ENCODE peak calls at places on chromosome 10, in four cellular contexts. One of them, this sample, is unnamed.

GRCh38 chr10:73529089-73529832 is 33.4 kb upstream of the PPP3CB start:
- DNase-seq in kidney epithelial cell: peak
- DNase-seq in cardiac fibroblast: peak
- DNase-seq in NCI-H1930: peak
- DNase-seq in this sample: peak

GRCh38 chr10:129759214-129760002 is 204.7 kb downstream of the EBF3 start:
- DNase-seq in kidney epithelial cell: no peak
- DNase-seq in cardiac fibroblast: no peak
- DNase-seq in NCI-H1930: no peak
- DNase-seq in this sample: no peak

GRCh38 chr10:17209931-17210330 is 8.5 kb upstream of the TRDMT1 start:
- DNase-seq in kidney epithelial cell: no peak
- DNase-seq in cardiac fibroblast: peak
- DNase-seq in NCI-H1930: no peak
- DNase-seq in this sample: no peak

GRCh38 chr10:133144771-133145170 is 15.2 kb upstream of the KNDC1 start:
- DNase-seq in kidney epithelial cell: no peak
- DNase-seq in cardiac fibroblast: no peak
- DNase-seq in NCI-H1930: no peak
- DNase-seq in this sample: no peak

GRCh38 chr10:42150428-42151061 is 487.8 kb downstream of the ZNF33B start:
- DNase-seq in kidney epithelial cell: no peak
- DNase-seq in cardiac fibroblast: no peak
- DNase-seq in NCI-H1930: no peak
- DNase-seq in this sample: no peak

GRCh38 chr10:21823617-21824016 is 179.9 kb downstream of the DNAJC1 start:
- DNase-seq in kidney epithelial cell: no peak
- DNase-seq in cardiac fibroblast: no peak
- DNase-seq in NCI-H1930: no peak
- DNase-seq in this sample: no peak

GRCh38 chr10:105742184-105742583 is 1101.1 kb downstream of the SORCS3 start:
- DNase-seq in kidney epithelial cell: no peak
- DNase-seq in cardiac fibroblast: no peak
- DNase-seq in NCI-H1930: no peak
- DNase-seq in this sample: no peak

GRCh38 chr10:24414597-24414996 is 205.7 kb downstream of the KIAA1217 start:
- DNase-seq in kidney epithelial cell: no peak
- DNase-seq in cardiac fibroblast: no peak
- DNase-seq in NCI-H1930: no peak
- DNase-seq in this sample: no peak

GRCh38 chr10:104202231-104202630 is 29.9 kb downstream of the CFAP43 start:
- DNase-seq in kidney epithelial cell: no peak
- DNase-seq in cardiac fibroblast: no peak
- DNase-seq in NCI-H1930: no peak
- DNase-seq in this sample: no peak

GRCh38 chr10:11175823-11176243 is 158.2 kb downstream of the CELF2 start:
- DNase-seq in kidney epithelial cell: no peak
- DNase-seq in cardiac fibroblast: no peak
- DNase-seq in NCI-H1930: no peak
- DNase-seq in this sample: no peak

GRCh38 chr10:95500097-95500496 is 61.1 kb downstream of the SORBS1 start:
- DNase-seq in kidney epithelial cell: no peak
- DNase-seq in cardiac fibroblast: no peak
- DNase-seq in NCI-H1930: no peak
- DNase-seq in this sample: no peak

GRCh38 chr10:78656397-78656796 is 412.4 kb upstream of the ZMIZ1 start:
- DNase-seq in kidney epithelial cell: no peak
- DNase-seq in cardiac fibroblast: no peak
- DNase-seq in NCI-H1930: no peak
- DNase-seq in this sample: no peak